ENCODE peak calls at places on chromosomes 1 and 21, in six cellular contexts. Q, P, E, R, Z and B are unnamed samples. For H3K27me3, the result is how much of the 10 kb centered on the place peaks cover.

GRCh38 chr1:244444854-244445253 is 6.9 kb downstream of the ADSS2 start:
- DNase-seq in Q (no peak), P (no peak), E (no peak), R (no peak), Z (no peak), B (no peak)

GRCh38 chr1:183480971-183481431 is 8.7 kb downstream of the SMG7 start:
- DNase-seq in Q (no peak), P (no peak), E (no peak), R (no peak), Z (no peak), B (no peak)

GRCh38 chr1:147076442-147076841 is 95.8 kb downstream of the PRKAB2 start:
- DNase-seq in Q (no peak), P (no peak), E (no peak), R (no peak), Z (no peak), B (no peak)

GRCh38 chr1:1059494-1060280 is 14.4 kb downstream of the RNF223 start:
- DNase-seq in Q (peak), P (peak), E (peak), R (peak), Z (peak), B (peak)

GRCh38 chr21:22456241-22456640 is 1458.0 kb downstream of the NCAM2 start:
- DNase-seq in Q (no peak), P (no peak), E (no peak), R (no peak), Z (no peak), B (no peak)

GRCh38 chr1:229411434-229412055 is 22.3 kb downstream of the ACTA1 start:
- DNase-seq in Q (no peak), P (no peak), E (no peak), R (no peak), Z (no peak), B (no peak)

GRCh38 chr1:170407138-170407537 is 124.8 kb upstream of the GORAB start:
- DNase-seq in Q (no peak), P (no peak), E (no peak), R (no peak), Z (no peak), B (no peak)

GRCh38 chr21:34603710-34604057 is 11.2 kb downstream of the RCAN1 start:
- DNase-seq in Q (no peak), P (no peak), E (no peak), R (no peak), Z (no peak), B (no peak)

GRCh38 chr1:15028117-15028516 is 125.4 kb upstream of the TMEM51 start:
- DNase-seq in Q (no peak), P (no peak), E (no peak), R (peak), Z (no peak), B (no peak)

GRCh38 chr1:17561252-17561558 is 21.7 kb downstream of the ARHGEF10L start:
- DNase-seq in Q (no peak), P (no peak), E (no peak), R (peak), Z (no peak), B (no peak)

GRCh38 chr1:166354411-166354810 is 187.6 kb upstream of the FAM78B start:
- DNase-seq in Q (no peak), P (no peak), E (no peak), R (no peak), Z (peak), B (no peak)

GRCh38 chr1:152441756-152442155 is 27.7 kb upstream of the CRNN start:
- DNase-seq in Q (no peak), P (no peak), E (no peak), R (no peak), Z (no peak), B (no peak)

GRCh38 chr1:187471555-187471954 is 642.8 kb downstream of the PLA2G4A start:
- DNase-seq in Q (no peak), P (no peak), E (no peak), R (no peak), Z (no peak), B (no peak)

GRCh38 chr1:3520419-3521378 is 66.2 kb downstream of the ARHGEF16 start:
- DNase-seq in Q (no peak), P (no peak), E (no peak), R (no peak), Z (no peak), B (no peak)

GRCh38 chr1:246187834-246188372 is 319.2 kb downstream of the SMYD3 start:
- DNase-seq in Q (no peak), P (no peak), E (no peak), R (no peak), Z (peak), B (no peak)

GRCh38 chr21:34779860-34780259 is 111.1 kb downstream of the CLIC6 start:
- DNase-seq in Q (no peak), P (no peak), E (no peak), R (no peak), Z (no peak), B (no peak)

GRCh38 chr1:96520542-96520941 is 201.0 kb upstream of the PTBP2 start:
- DNase-seq in Q (no peak), P (no peak), E (no peak), R (no peak), Z (no peak), B (no peak)

GRCh38 chr1:192951961-192952460 is 107.1 kb downstream of the UCHL5 start:
- DNase-seq in Q (no peak), P (no peak), E (no peak), R (no peak), Z (no peak), B (no peak)

GRCh38 chr1:184911103-184911502 is 63.2 kb downstream of the NIBAN1 start:
- DNase-seq in Q (no peak), P (no peak), E (no peak), R (no peak), Z (no peak), B (no peak)

GRCh38 chr1:243851129-243851756 is 1.2 kb upstream of the AKT3 start:
- DNase-seq in Q (no peak), P (no peak), E (no peak), R (no peak), Z (no peak), B (no peak)

GRCh38 chr1:93180723-93181613 is at the start of gene CCDC18:
- DNase-seq in Q (no peak), P (no peak), E (no peak), R (no peak), Z (peak), B (no peak)

GRCh38 chr1:230581446-230582079 is 60.7 kb upstream of the COG2 start:
- DNase-seq in Q (no peak), P (peak), E (no peak), R (no peak), Z (peak), B (no peak)

GRCh38 chr1:16029288-16029687 is 7.5 kb downstream of the CLCNKA start:
- DNase-seq in Q (no peak), P (peak), E (no peak), R (no peak), Z (no peak), B (no peak)

GRCh38 chr1:16398371-16398953 is 31.4 kb downstream of the SZRD1 start:
- DNase-seq in Q (no peak), P (no peak), E (no peak), R (no peak), Z (no peak), B (no peak)

GRCh38 chr1:205812878-205813754 is at the start of gene SLC41A1:
- DNase-seq in Q (peak), P (peak), E (peak), R (peak), Z (peak), B (peak)

GRCh38 chr21:32411366-32412161 is 942 bp upstream of the EVA1C start:
- DNase-seq in Q (peak), P (peak), E (peak), R (peak), Z (no peak), B (peak)

GRCh38 chr1:55311057-55311631 is 96.0 kb upstream of the USP24 start:
- DNase-seq in Q (no peak), P (no peak), E (no peak), R (no peak), Z (no peak), B (no peak)

GRCh38 chr21:37921091-37921490 is 4.8 kb upstream of the KCNJ6 start:
- DNase-seq in Q (no peak), P (no peak), E (no peak), R (no peak), Z (no peak), B (no peak)

GRCh38 chr1:48493031-48493430 is 21.0 kb upstream of the SPATA6 start:
- DNase-seq in Q (no peak), P (no peak), E (no peak), R (no peak), Z (no peak), B (no peak)

GRCh38 chr1:2468041-2468472 is 8.0 kb upstream of the PLCH2 start:
- DNase-seq in Q (no peak), P (no peak), E (no peak), R (no peak), Z (no peak), B (peak)

GRCh38 chr1:2466834-2467554 is 9.1 kb upstream of the PLCH2 start:
- DNase-seq in Q (no peak), P (no peak), E (no peak), R (no peak), Z (no peak), B (no peak)

GRCh38 chr1:2469103-2469940 is 6.8 kb upstream of the PLCH2 start:
- DNase-seq in Q (no peak), P (no peak), E (no peak), R (no peak), Z (no peak), B (no peak)

GRCh38 chr1:2470290-2471158 is 5.6 kb upstream of the PLCH2 start:
- DNase-seq in Q (no peak), P (no peak), E (no peak), R (no peak), Z (no peak), B (no peak)

DNA sequence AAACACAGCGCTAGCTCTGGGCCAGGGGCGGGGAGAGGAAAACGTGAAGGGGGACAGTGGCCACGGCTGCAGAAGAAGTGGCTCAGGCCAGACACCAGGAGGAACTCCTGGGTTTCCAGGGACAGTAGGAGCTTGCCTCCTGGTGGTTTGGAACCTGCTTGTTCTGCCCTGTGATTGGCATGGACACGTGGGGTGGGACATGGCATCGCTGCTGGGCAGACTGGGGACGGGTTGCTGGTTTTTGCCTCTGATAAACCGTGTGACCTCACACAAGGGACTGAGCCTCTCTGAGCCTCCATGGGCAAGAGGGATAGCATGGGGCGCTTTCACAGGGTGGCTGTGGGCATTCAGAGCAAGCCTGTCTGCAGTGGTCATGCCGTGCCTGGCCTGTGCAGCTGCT is 7.5 kb upstream of the PLCH2 start:
- DNase-seq in Q (no peak), P (no peak), E (no peak), R (no peak), Z (no peak), B (no peak)
- H3K27me3 ChIP-seq in Q (half or more), P (under half), E (under half), R (under half), Z (under half), B (under half)

GRCh38 chr1:110850632-110851031 is 22.3 kb upstream of the CD53 start:
- DNase-seq in Q (no peak), P (no peak), E (no peak), R (no peak), Z (no peak), B (no peak)
- H3K27me3 ChIP-seq in Q (under half), P (under half), E (under half), R (under half), Z (under half), B (under half)

GRCh38 chr1:6420594-6421042 is 899 bp upstream of the HES2 start:
- DNase-seq in Q (no peak), P (peak), E (no peak), R (no peak), Z (no peak), B (no peak)
- H3K27me3 ChIP-seq in Q (half or more), P (half or more), E (under half), R (under half), Z (under half), B (under half)

GRCh38 chr1:113103977-113104376 is 31.0 kb downstream of the LRIG2 start:
- DNase-seq in Q (no peak), P (no peak), E (no peak), R (no peak), Z (no peak), B (no peak)
- H3K27me3 ChIP-seq in Q (under half), P (under half), E (under half), R (under half), Z (under half), B (under half)